ENCODE peak calls at places on chromosomes 12 and 14, in six cellular contexts. O, Q, H, R, E and W are unnamed samples.

GRCh38 chr12:27814411-27814810 is 34.4 kb upstream of the MANSC4 start:
- DNase-seq in H (no peak), O (peak), E (no peak), R (no peak), Q (no peak), W (no peak)

GRCh38 chr12:47736216-47736615 is 10.9 kb upstream of the ENDOU start:
- DNase-seq in R (no peak), O (no peak), H (no peak), Q (no peak), E (no peak), W (no peak)

GRCh38 chr12:8712572-8712971 is 14.8 kb downstream of the RIMKLB start:
- DNase-seq in E (no peak), O (no peak), R (no peak), Q (no peak), H (no peak), W (no peak)

GRCh38 chr14:104517426-104517825 is 62.1 kb upstream of the C14orf180 start:
- DNase-seq in H (no peak), O (no peak), R (no peak), Q (peak), E (no peak), W (no peak)

GRCh38 chr14:21840765-21841164 is 167.1 kb upstream of the OR4E1 start:
- DNase-seq in O (no peak), R (peak), E (no peak), H (no peak), Q (no peak), W (no peak)

GRCh38 chr12:88471641-88472040 is 108.6 kb downstream of the KITLG start:
- DNase-seq in R (peak), Q (no peak), H (no peak), E (no peak), O (peak), W (no peak)

GRCh38 chr14:24734917-24735500 is 101.0 kb upstream of the GZMB start:
- DNase-seq in Q (peak), H (peak), O (peak), E (peak), R (peak), W (peak)

GRCh38 chr12:64390275-64390851 is at the start of gene C12orf56:
- DNase-seq in E (no peak), H (no peak), R (no peak), Q (no peak), O (no peak), W (no peak)

GRCh38 chr14:63910593-63911363 is 58.0 kb downstream of the SYNE2 start:
- DNase-seq in H (no peak), Q (no peak), R (no peak), O (no peak), E (no peak), W (no peak)

GRCh38 chr12:127565241-127565640 is 701.7 kb upstream of the TMEM132C start:
- DNase-seq in Q (no peak), E (no peak), H (no peak), O (no peak), R (no peak), W (no peak)

GRCh38 chr14:61749264-61749663 is 13.0 kb upstream of the SNAPC1 start:
- DNase-seq in Q (no peak), O (no peak), H (no peak), E (no peak), R (peak), W (no peak)

GRCh38 chr14:66082009-66082408 is 404.2 kb upstream of the CCDC196 start:
- DNase-seq in Q (no peak), R (no peak), E (no peak), O (no peak), H (no peak), W (no peak)

GRCh38 chr12:117440384-117440783 is 79.0 kb upstream of the NOS1 start:
- DNase-seq in R (no peak), Q (no peak), O (no peak), H (no peak), E (no peak), W (no peak)

GRCh38 chr12:121388421-121388981 is 11.4 kb upstream of the RNF34 start:
- DNase-seq in E (no peak), H (no peak), R (peak), Q (no peak), O (peak), W (no peak)

GRCh38 chr14:93011650-93012317 is 88.8 kb downstream of the CHGA start:
- DNase-seq in R (no peak), H (peak), Q (no peak), E (peak), O (no peak), W (no peak)

GRCh38 chr14:99538275-99538674 is 57.1 kb downstream of the CCNK start:
- DNase-seq in E (no peak), R (no peak), Q (no peak), O (peak), H (no peak), W (no peak)

GRCh38 chr12:27505771-27506170 is 18.2 kb upstream of the PPFIBP1 start:
- DNase-seq in O (no peak), Q (no peak), E (no peak), H (no peak), R (no peak), W (no peak)

GRCh38 chr12:41795910-41796309 is 348.8 kb downstream of the GXYLT1 start:
- DNase-seq in Q (no peak), H (no peak), R (peak), O (no peak), E (no peak), W (no peak)

GRCh38 chr12:89225401-89225800 is 126.9 kb downstream of the DUSP6 start:
- DNase-seq in E (no peak), Q (no peak), R (peak), O (peak), H (no peak), W (no peak)

GRCh38 chr12:104213952-104214351 is 1.6 kb upstream of the TXNRD1 start:
- DNase-seq in R (peak), O (peak), E (no peak), H (no peak), Q (no peak), W (peak)

GRCh38 chr14:76112889-76113611 is 38.7 kb upstream of the GPATCH2L start:
- DNase-seq in R (no peak), H (no peak), Q (no peak), O (no peak), E (no peak), W (no peak)

GRCh38 chr12:123900898-123901376 is 71.7 kb downstream of the CCDC92 start:
- DNase-seq in R (no peak), Q (no peak), E (no peak), H (peak), O (no peak), W (no peak)

GRCh38 chr12:58814036-58814435 is 106.3 kb downstream of the LRIG3 start:
- DNase-seq in H (no peak), Q (no peak), O (no peak), E (no peak), R (no peak), W (no peak)

GRCh38 chr12:20434993-20435392 is 66.7 kb downstream of the PDE3A start:
- DNase-seq in R (no peak), E (no peak), H (no peak), O (peak), Q (no peak), W (no peak)

GRCh38 chr14:89228921-89229639 is 188.0 kb downstream of the FOXN3 start:
- DNase-seq in R (no peak), Q (no peak), O (no peak), E (no peak), H (no peak), W (no peak)

GRCh38 chr14:49858383-49858782 is 5.8 kb upstream of the NEMF start:
- DNase-seq in O (no peak), Q (no peak), E (no peak), R (no peak), H (no peak), W (no peak)

GRCh38 chr12:100356646-100357223 is at the start of gene SLC17A8:
- DNase-seq in E (no peak), Q (no peak), R (no peak), H (peak), O (no peak), W (no peak)

GRCh38 chr14:90444077-90444696 is 47.4 kb downstream of the CALM1 start:
- DNase-seq in R (peak), E (no peak), O (no peak), Q (no peak), H (no peak), W (peak)

GRCh38 chr12:58540480-58541299 is 379.6 kb downstream of the LRIG3 start:
- DNase-seq in H (peak), O (peak), R (peak), Q (peak), E (peak), W (peak)

GRCh38 chr12:96445743-96446655 is 43.4 kb upstream of the CFAP54 start:
- DNase-seq in O (peak), H (no peak), R (peak), Q (no peak), E (no peak), W (no peak)

GRCh38 chr12:42201061-42201460 is 37.0 kb downstream of the YAF2 start:
- DNase-seq in Q (no peak), H (no peak), E (no peak), R (no peak), O (no peak), W (no peak)